ENCODE peak calls at places on chromosomes 3 and 15, in five cellular contexts. V is BE2C, S is endodermal cell, Q is Caco-2, I is cardiac muscle cell. P is an unnamed sample.

GRCh38 chr15:25792128-25792527 is 71.0 kb downstream of the ATP10A start:
- DNase-seq in V (no peak), S (peak; percentile 24), Q (no peak), I (no peak), P (no peak)

GRCh38 chr3:171315919-171316318 is 144.3 kb downstream of the TNIK start:
- DNase-seq in V (no peak), S (no peak), Q (no peak), I (no peak), P (no peak)

GRCh38 chr15:88142141-88142540 is 114.4 kb downstream of the NTRK3 start:
- DNase-seq in V (no peak), S (no peak), Q (no peak), I (no peak), P (no peak)

GRCh38 chr3:29004885-29005599 is 275.8 kb upstream of the RBMS3 start:
- DNase-seq in V (no peak), S (no peak), Q (no peak), I (no peak), P (no peak)

GRCh38 chr3:178960191-178960590 is 111.4 kb downstream of the ZMAT3 start:
- DNase-seq in V (no peak), S (no peak), Q (no peak), I (no peak), P (no peak)

GRCh38 chr3:113034011-113034410 is 43.2 kb downstream of the GTPBP8 start:
- DNase-seq in V (no peak), S (no peak), Q (no peak), I (peak; percentile 14), P (no peak)

GRCh38 chr15:90757461-90757860 is 40.3 kb downstream of the BLM start:
- DNase-seq in V (no peak), S (no peak), Q (no peak), I (no peak), P (no peak)

GRCh38 chr3:180048840-180049239 is 12.1 kb upstream of the PEX5L start:
- DNase-seq in V (no peak), S (no peak), Q (no peak), I (no peak), P (no peak)

GRCh38 chr15:25688166-25688565 is 175.0 kb downstream of the ATP10A start:
- DNase-seq in V (no peak), S (no peak), Q (no peak), I (no peak), P (no peak)

GRCh38 chr3:11434017-11434526 is 161.9 kb downstream of the ATG7 start:
- DNase-seq in V (no peak), S (no peak), Q (no peak), I (peak; percentile 84), P (no peak)

GRCh38 chr3:14775011-14775410 is 43.8 kb upstream of the FGD5 start:
- DNase-seq in V (no peak), S (peak; percentile 22), Q (no peak), I (no peak), P (no peak)

GRCh38 chr15:47427463-47427862 is 289.8 kb upstream of the SEMA6D start:
- DNase-seq in V (no peak), S (no peak), Q (no peak), I (peak; percentile 24), P (no peak)

GRCh38 chr3:140224307-140224706 is 289.3 kb downstream of the CLSTN2 start:
- DNase-seq in V (no peak), S (no peak), Q (no peak), I (no peak), P (no peak)

GRCh38 chr3:123791417-123791816 is 92.7 kb downstream of the MYLK start:
- DNase-seq in V (no peak), S (no peak), Q (no peak), I (peak; percentile 88), P (no peak)

GRCh38 chr3:173892547-173892946 is 495.0 kb downstream of the NLGN1 start:
- DNase-seq in V (no peak), S (no peak), Q (no peak), I (no peak), P (no peak)

GRCh38 chr15:37105795-37106333 is 5.5 kb upstream of the MEIS2 start:
- DNase-seq in V (no peak), S (no peak), Q (no peak), I (peak; percentile 35), P (no peak)

GRCh38 chr15:99071091-99071680 is 33.7 kb upstream of the SYNM start:
- DNase-seq in V (no peak), S (no peak), Q (no peak), I (no peak), P (no peak)

GRCh38 chr3:78846688-78847087 is 921.1 kb downstream of the ROBO1 start:
- DNase-seq in V (no peak), S (no peak), Q (no peak), I (peak; percentile 42), P (no peak)

GRCh38 chr3:135627057-135627456 is 338.5 kb upstream of the PPP2R3A start:
- DNase-seq in V (no peak), S (no peak), Q (no peak), I (no peak), P (no peak)

GRCh38 chr3:47010910-47011309 is 31.4 kb downstream of the NBEAL2 start:
- DNase-seq in V (no peak), S (no peak), Q (no peak), I (no peak), P (no peak)

DNA sequence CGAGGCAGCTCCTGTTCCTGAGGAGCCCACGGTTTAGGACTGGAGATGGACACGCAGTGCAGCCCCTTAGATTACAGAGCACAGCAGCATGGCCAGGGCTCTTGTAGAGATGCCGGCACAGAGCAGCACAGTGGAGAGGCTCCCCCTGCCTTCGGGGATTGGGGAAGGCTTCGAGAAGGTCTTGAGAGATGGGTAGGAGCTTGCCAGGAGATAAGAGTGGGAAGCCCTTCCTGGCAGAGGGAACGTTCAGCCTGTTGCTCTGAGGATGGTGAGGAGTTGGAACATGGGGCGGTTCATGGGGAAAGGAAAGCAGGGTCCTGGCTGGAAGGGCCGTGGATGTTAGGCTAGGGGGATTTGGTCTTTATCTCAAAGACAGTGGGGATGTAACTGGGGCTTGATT is 10.0 kb downstream of the EPB42 start:
- DNase-seq in V (no peak), S (peak; percentile 42), Q (no peak), I (no peak), P (no peak)
- TF ChIP-seq CTCF in V (no peak), S (peak; percentile 26), Q (no peak), I (no peak), P (no peak)

GRCh38 chr15:69607101-69607500 is 154.5 kb downstream of the RPLP1 start:
- DNase-seq in V (no peak), S (peak; percentile 65), Q (no peak), I (peak; percentile 70), P (no peak)

GRCh38 chr15:69602921-69603320 is 150.3 kb downstream of the RPLP1 start:
- DNase-seq in V (no peak), S (peak; percentile 34), Q (no peak), I (no peak), P (no peak)

GRCh38 chr15:69602095-69602494 is 149.5 kb downstream of the RPLP1 start:
- DNase-seq in V (no peak), S (peak; percentile 42), Q (no peak), I (no peak), P (no peak)

GRCh38 chr15:69603369-69604049 is 150.9 kb downstream of the RPLP1 start:
- DNase-seq in V (no peak), S (no peak), Q (no peak), I (no peak), P (no peak)

DNA sequence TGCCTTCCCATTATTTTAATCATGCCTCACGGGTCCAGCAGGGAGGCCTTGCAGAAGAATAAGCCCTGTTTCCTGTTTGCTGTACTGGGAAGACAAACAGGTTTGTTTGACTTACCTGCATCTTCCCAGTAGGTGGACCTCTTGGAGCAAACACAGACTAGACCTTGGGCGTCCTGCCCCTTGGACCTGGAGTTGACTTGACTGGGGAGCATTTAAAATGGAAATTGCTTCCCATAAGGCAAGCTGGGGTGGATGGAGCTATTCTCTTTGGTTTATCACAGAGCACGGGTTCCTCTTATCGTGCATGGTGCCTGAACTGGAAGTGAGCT is 151.4 kb downstream of the RPLP1 start:
- DNase-seq in V (no peak), S (peak; percentile 83), Q (peak; percentile 59), I (no peak), P (no peak)
- TF ChIP-seq CTCF in V (peak; percentile 19), S (peak; percentile 67), Q (no peak), I (no peak), P (no peak)

DNA sequence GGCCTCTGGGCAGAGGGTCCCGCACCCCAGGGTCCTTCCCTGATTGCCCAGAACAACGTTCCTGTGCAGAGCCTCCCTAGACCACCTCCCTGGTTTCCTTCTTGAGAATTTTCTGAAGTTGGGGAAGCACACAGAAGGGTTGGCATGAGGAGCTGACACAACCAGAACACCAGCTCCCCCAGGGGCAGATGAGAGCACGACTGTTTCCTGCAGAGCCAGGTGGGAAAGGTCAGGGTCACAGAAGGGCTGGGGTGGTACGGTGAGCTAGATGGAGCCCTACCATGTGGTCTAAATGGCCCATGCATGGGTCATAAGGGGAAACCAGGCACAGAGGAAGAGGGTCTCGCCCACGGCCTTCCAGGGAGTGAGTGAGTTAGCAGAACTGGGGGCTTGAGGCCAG is 10.4 kb downstream of the PPCDC start:
- DNase-seq in V (no peak), S (peak; percentile 56), Q (no peak), I (no peak), P (no peak)
- TF ChIP-seq CTCF in V (peak; percentile 14), S (peak; percentile 61), Q (no peak), I (no peak), P (no peak)

GRCh38 chr15:51692154-51692553 is 10.9 kb downstream of the SCG3 start:
- DNase-seq in V (no peak), S (no peak), Q (no peak), I (no peak), P (no peak)

GRCh38 chr15:51687565-51687964 is 6.3 kb downstream of the SCG3 start:
- DNase-seq in V (no peak), S (no peak), Q (peak; percentile 5), I (no peak), P (no peak)

GRCh38 chr15:51688863-51689262 is 7.6 kb downstream of the SCG3 start:
- DNase-seq in V (no peak), S (no peak), Q (no peak), I (no peak), P (no peak)
- TF ChIP-seq CTCF in V (peak; percentile 33), S (peak; percentile 55), Q (no peak), I (peak; percentile 35), P (no peak)

GRCh38 chr3:16447156-16447555 is 66.3 kb downstream of the RFTN1 start:
- DNase-seq in V (no peak), S (no peak), Q (no peak), I (no peak), P (no peak)
- TF ChIP-seq CTCF in V (no peak), S (no peak), Q (no peak), I (no peak), P (no peak)

DNA sequence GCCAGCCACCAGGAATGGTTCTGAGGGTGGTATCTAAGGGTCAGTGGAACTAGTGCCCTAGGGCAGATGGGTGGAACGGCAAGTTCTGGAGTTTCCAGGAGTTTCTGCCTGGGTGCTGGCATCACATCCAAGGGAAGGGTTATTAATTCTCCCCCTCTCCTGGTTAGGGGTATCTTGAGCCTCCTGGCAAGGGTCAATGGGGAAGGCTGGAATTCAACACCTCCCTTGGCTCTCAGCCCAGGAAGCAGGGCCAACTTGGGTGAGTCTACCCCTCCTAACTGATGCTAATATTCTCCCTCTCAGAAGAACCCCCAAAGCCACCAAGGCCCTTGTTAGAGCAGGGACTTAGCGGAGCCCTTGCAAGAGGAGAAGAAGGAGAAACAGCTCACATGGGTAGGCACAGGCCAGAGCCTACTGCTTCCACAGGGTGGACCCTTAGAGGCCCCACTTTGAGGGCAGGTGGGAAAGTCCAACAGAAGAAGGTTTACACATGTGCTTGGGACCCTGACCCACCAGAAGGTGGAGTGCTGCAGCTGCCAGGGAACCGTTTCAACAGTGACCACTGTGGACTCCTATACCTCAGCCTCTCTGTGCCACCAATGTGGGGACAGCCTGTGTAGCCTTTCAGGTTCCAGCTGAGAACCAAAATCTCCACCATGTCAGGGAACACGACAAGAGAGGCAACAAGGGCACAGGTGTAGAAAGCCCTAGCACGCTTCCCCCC is 3.3 kb downstream of the TMEM115 start:
- DNase-seq in V (peak; percentile 36), S (no peak), Q (no peak), I (no peak), P (no peak)
- TF ChIP-seq CTCF in V (peak; percentile 44), S (peak; percentile 49), Q (no peak), I (no peak), P (no peak)